ENCODE peak calls at places on chromosomes 3 and 15, in ten cellular contexts. D, X, F, R, L, Z, P, A, H and S are unnamed samples.

GRCh38 chr3:177777699-177778098 is 580.4 kb upstream of the TBL1XR1 start:
- DNase-seq in D (peak), X (peak), F (no peak), R (peak), L (peak), Z (peak), P (peak), A (no peak), H (peak), S (no peak)

GRCh38 chr3:48065035-48065434 is 48.8 kb upstream of the MAP4 start:
- DNase-seq in D (no peak), X (no peak), F (no peak), R (no peak), L (no peak), Z (no peak), P (no peak), A (no peak), H (no peak), S (no peak)

GRCh38 chr15:81388431-81388760 is 14.4 kb upstream of the TMC3 start:
- DNase-seq in D (no peak), X (no peak), F (no peak), R (no peak), L (no peak), Z (no peak), P (no peak), A (no peak), H (no peak), S (no peak)

GRCh38 chr3:134799393-134799792 is 4.3 kb downstream of the EPHB1 start:
- DNase-seq in D (no peak), X (no peak), F (no peak), R (no peak), L (no peak), Z (no peak), P (no peak), A (no peak), H (peak), S (no peak)

GRCh38 chr3:153293222-153293621 is 131.2 kb downstream of the RAP2B start:
- DNase-seq in D (no peak), X (no peak), F (no peak), R (no peak), L (no peak), Z (peak), P (no peak), A (no peak), H (no peak), S (no peak)

GRCh38 chr3:169241928-169242751 is 421.4 kb downstream of the MECOM start:
- DNase-seq in D (no peak), X (no peak), F (peak), R (peak), L (peak), Z (peak), P (peak), A (no peak), H (no peak), S (no peak)

GRCh38 chr3:13688824-13689223 is 139.9 kb downstream of the FBLN2 start:
- DNase-seq in D (no peak), X (no peak), F (no peak), R (no peak), L (no peak), Z (no peak), P (no peak), A (no peak), H (no peak), S (no peak)

GRCh38 chr3:127673191-127674098 is 693 bp downstream of the ABTB1 start:
- DNase-seq in D (peak), X (no peak), F (peak), R (peak), L (peak), Z (peak), P (peak), A (no peak), H (peak), S (no peak)

GRCh38 chr3:19471147-19471546 is 322.8 kb downstream of the KCNH8 start:
- DNase-seq in D (no peak), X (no peak), F (no peak), R (no peak), L (no peak), Z (no peak), P (no peak), A (no peak), H (no peak), S (no peak)

GRCh38 chr15:55799287-55800212 is 56.6 kb upstream of the PRTG start:
- DNase-seq in D (peak), X (no peak), F (no peak), R (peak), L (peak), Z (no peak), P (peak), A (no peak), H (no peak), S (no peak)

GRCh38 chr15:48682949-48683651 is 37.6 kb upstream of the FBN1 start:
- DNase-seq in D (no peak), X (no peak), F (peak), R (peak), L (peak), Z (peak), P (no peak), A (no peak), H (no peak), S (no peak)

GRCh38 chr3:52005571-52005986 is 9.9 kb upstream of the RPL29 start:
- DNase-seq in D (no peak), X (peak), F (no peak), R (no peak), L (peak), Z (peak), P (peak), A (no peak), H (no peak), S (no peak)

GRCh38 chr15:25455244-25455643 is 16.4 kb upstream of the UBE3A start:
- DNase-seq in D (no peak), X (no peak), F (no peak), R (no peak), L (no peak), Z (no peak), P (no peak), A (no peak), H (no peak), S (no peak)

GRCh38 chr3:78887029-78887428 is 880.8 kb downstream of the ROBO1 start:
- DNase-seq in D (no peak), X (no peak), F (no peak), R (no peak), L (no peak), Z (peak), P (no peak), A (no peak), H (no peak), S (no peak)

GRCh38 chr3:31531992-31532586 is 636 bp upstream of the STT3B start:
- DNase-seq in D (peak), X (peak), F (peak), R (peak), L (peak), Z (peak), P (peak), A (peak), H (peak), S (peak)

GRCh38 chr3:31534036-31534435 is 1.3 kb downstream of the STT3B start:
- DNase-seq in D (no peak), X (no peak), F (no peak), R (no peak), L (no peak), Z (no peak), P (no peak), A (no peak), H (no peak), S (no peak)

GRCh38 chr3:31531465-31531991 is 1.2 kb upstream of the STT3B start:
- DNase-seq in D (peak), X (no peak), F (no peak), R (no peak), L (no peak), Z (no peak), P (no peak), A (no peak), H (no peak), S (no peak)

GRCh38 chr3:31533169-31533870 is 595 bp downstream of the STT3B start:
- DNase-seq in D (peak), X (no peak), F (peak), R (peak), L (peak), Z (no peak), P (peak), A (no peak), H (peak), S (no peak)

DNA sequence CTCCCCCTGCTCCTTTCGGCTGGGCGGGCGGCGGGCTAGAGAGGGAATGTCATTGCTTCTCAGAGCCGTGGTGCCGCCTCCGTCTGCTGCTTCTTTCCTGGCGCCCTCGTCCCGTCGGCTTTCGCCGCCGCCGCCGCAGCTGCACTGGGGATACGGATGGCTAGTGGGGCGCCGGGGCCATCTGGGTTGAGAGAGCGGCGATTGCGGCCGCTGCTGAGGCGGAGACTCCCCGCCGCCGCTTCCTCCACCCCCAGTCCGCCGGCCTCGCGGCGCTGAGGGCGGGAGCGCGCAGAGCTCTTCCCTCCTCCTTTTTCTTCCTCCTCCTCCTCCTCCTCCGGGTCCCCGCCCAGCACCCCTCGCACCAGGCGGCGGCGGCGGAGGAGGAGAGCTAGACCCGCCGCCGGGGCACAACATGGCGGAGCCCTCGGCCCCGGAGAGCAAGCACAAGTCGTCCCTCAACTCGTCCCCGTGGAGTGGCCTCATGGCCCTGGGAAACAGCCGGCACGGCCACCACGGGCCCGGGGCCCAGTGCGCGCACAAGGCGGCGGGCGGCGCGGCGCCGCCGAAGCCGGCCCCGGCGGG is at the start of gene STT3B:
- DNase-seq in D (peak), X (peak), F (peak), R (peak), L (peak), Z (peak), P (no peak), A (peak), H (peak), S (peak)
- TF ChIP-seq CTCF in D (no peak), X (no peak), F (no peak), R (no peak), L (no peak), Z (no peak), P (no peak), A (no peak), H (no peak), S (no peak)

GRCh38 chr3:72924055-72924454 is 36.2 kb downstream of the GXYLT2 start:
- DNase-seq in D (peak), X (no peak), F (no peak), R (no peak), L (no peak), Z (no peak), P (no peak), A (no peak), H (no peak), S (no peak)
- TF ChIP-seq CTCF in D (no peak), X (peak), F (no peak), R (no peak), L (no peak), Z (peak), P (peak), A (no peak), H (no peak), S (no peak)

DNA sequence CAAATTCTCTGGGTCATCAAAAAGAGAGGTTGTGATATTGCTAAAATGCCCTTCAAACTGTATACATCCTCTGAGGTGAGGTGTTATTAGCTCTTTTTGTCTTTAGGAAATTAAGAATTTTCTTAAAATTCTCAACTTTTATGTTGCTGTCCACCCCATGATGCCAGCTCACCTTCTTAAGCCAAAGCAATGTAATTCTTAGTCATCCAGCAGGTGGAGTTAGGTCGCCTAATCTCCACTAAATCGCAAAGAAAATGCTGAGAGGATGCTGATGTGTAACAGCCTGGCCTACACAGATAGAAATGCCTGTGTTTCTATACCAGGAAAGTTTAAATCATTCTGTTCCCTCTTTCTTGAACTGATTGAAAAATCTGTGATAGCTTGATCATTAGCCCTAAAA is 770.2 kb upstream of the ALCAM start:
- DNase-seq in D (peak), X (peak), F (no peak), R (no peak), L (peak), Z (peak), P (peak), A (no peak), H (no peak), S (peak)
- TF ChIP-seq CTCF in D (peak), X (peak), F (no peak), R (peak), L (peak), Z (peak), P (peak), A (peak), H (peak), S (peak)

DNA sequence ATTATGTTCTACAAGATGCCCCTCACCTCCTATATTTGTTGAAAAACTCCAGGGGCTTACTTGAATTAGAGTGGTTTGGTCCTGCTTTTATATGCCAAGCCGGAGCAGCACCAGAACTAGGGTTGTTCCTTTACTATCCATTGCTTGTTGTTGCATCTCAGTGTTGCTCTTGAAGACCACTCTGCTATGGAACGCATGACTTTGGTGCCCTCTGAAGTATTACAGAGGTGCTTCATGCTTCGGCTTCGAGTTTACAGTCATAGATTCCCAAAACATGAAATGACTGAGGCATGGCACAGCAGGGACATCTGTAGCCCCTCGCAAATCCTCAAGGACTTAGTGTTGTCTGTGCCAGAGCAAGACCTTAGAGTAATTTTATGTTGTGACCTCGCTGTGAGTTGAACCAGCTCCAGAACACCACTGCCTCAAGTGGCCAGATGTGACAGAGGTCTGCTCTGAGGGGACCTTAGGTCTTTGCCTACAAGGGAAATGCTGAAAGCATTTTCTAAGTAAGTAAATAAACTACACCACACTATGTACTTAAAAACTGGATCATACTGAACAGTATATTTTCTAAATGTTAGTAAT is 67.2 kb upstream of the SIAH2 start:
- DNase-seq in D (peak), X (peak), F (no peak), R (no peak), L (peak), Z (no peak), P (no peak), A (no peak), H (no peak), S (no peak)
- TF ChIP-seq CTCF in D (peak), X (peak), F (no peak), R (no peak), L (peak), Z (peak), P (peak), A (no peak), H (no peak), S (no peak)

DNA sequence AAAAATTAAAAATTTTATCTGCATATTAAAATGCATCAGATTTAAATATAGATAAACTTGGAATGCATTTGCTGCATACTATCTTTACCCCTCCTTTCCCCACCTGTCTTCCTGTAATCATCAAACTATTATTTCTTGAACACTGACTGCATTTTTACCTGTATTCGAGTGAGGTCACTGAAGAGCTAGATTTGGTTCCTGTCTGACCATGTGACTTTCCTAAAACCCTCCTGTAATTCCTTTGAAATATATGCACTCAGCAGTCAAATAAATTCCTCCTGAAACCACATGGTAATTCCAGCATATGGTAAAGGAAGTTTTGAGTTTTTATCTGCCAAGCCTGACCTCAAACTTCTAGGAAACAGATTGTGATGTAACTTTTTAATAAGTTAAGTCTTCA is 445.6 kb upstream of the FRG2C start:
- DNase-seq in D (no peak), X (no peak), F (no peak), R (no peak), L (no peak), Z (no peak), P (no peak), A (no peak), H (no peak), S (no peak)
- TF ChIP-seq CTCF in D (no peak), X (no peak), F (no peak), R (no peak), L (no peak), Z (no peak), P (no peak), A (no peak), H (no peak), S (no peak)

DNA sequence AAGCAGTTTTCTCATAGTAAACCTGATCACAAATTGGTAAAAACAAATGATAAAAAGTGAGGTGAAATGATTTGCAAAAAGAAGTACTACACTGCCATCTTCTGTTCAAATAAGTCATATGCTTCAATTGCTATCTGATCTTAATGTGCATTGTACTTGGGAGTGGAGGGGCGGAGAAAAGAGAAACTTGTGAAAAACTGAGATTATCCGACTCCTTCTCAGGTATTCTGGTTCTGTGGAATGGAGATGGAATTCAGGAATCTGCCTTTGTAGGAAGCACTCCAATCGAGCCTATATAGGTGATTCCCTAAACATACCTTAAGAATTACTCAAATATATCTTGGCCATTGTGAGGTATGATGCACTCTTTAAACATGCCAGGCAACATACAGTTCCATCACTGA is 180.6 kb downstream of the CHL1 start:
- DNase-seq in D (no peak), X (no peak), F (no peak), R (no peak), L (no peak), Z (no peak), P (peak), A (no peak), H (no peak), S (no peak)
- TF ChIP-seq CTCF in D (peak), X (no peak), F (peak), R (peak), L (no peak), Z (no peak), P (peak), A (peak), H (no peak), S (no peak)

GRCh38 chr3:11224010-11224409 is 48.2 kb upstream of the ATG7 start:
- DNase-seq in D (no peak), X (no peak), F (no peak), R (no peak), L (no peak), Z (no peak), P (no peak), A (no peak), H (no peak), S (no peak)

GRCh38 chr3:11220230-11220629 is 52.0 kb upstream of the ATG7 start:
- DNase-seq in D (no peak), X (no peak), F (no peak), R (no peak), L (no peak), Z (no peak), P (no peak), A (no peak), H (no peak), S (no peak)

GRCh38 chr3:11226042-11226370 is 46.2 kb upstream of the ATG7 start:
- DNase-seq in D (no peak), X (no peak), F (no peak), R (no peak), L (peak), Z (no peak), P (no peak), A (no peak), H (no peak), S (no peak)

GRCh38 chr3:11224870-11225251 is 47.3 kb upstream of the ATG7 start:
- DNase-seq in D (no peak), X (no peak), F (no peak), R (no peak), L (no peak), Z (no peak), P (no peak), A (no peak), H (no peak), S (no peak)

GRCh38 chr3:11221818-11222217 is 50.4 kb upstream of the ATG7 start:
- DNase-seq in D (no peak), X (no peak), F (no peak), R (no peak), L (no peak), Z (no peak), P (no peak), A (no peak), H (no peak), S (no peak)
- TF ChIP-seq CTCF in D (no peak), X (peak), F (no peak), R (no peak), L (no peak), Z (peak), P (no peak), A (no peak), H (no peak), S (no peak)

GRCh38 chr3:138945646-138946553 is 1.0 kb downstream of the FOXL2 start:
- DNase-seq in D (peak), X (no peak), F (no peak), R (no peak), L (peak), Z (peak), P (peak), A (no peak), H (no peak), S (no peak)
- TF ChIP-seq CTCF in D (no peak), X (peak), F (no peak), R (no peak), L (peak), Z (peak), P (peak), A (no peak), H (no peak), S (peak)